ENCODE peak calls at places on chromosome 22, in four cellular contexts. I, N, U and F are unnamed samples.

GRCh38 chr22:22893891-22894739 is 6.5 kb downstream of the IGLL5 start:
- DNase-seq in I (no peak), N (no peak), U (no peak), F (no peak)

GRCh38 chr22:26852176-26852575 is 194.8 kb downstream of the MIAT start:
- DNase-seq in I (no peak), N (no peak), U (no peak), F (no peak)

GRCh38 chr22:24803064-24803542 is 2.9 kb upstream of the SGSM1 start:
- DNase-seq in I (peak; percentile 32), N (peak; percentile 53), U (no peak), F (peak; percentile 4)

GRCh38 chr22:45402466-45402865 is 10.9 kb downstream of the SMC1B start:
- DNase-seq in I (no peak), N (no peak), U (no peak), F (no peak)

GRCh38 chr22:39498368-39498767 is 3.7 kb upstream of the MIEF1 start:
- DNase-seq in I (no peak), N (no peak), U (no peak), F (no peak)

GRCh38 chr22:29092243-29092642 is 19.4 kb downstream of the KREMEN1 start:
- DNase-seq in I (no peak), N (no peak), U (no peak), F (no peak)

GRCh38 chr22:26671317-26672059 is 14.1 kb downstream of the MIAT start:
- DNase-seq in I (peak; percentile 20), N (no peak), U (no peak), F (peak; percentile 65)

GRCh38 chr22:38505595-38506117 is 455 bp downstream of the DDX17 start:
- DNase-seq in I (peak; percentile 69), N (peak; percentile 59), U (no peak), F (no peak)

GRCh38 chr22:42292726-42293520 is 22.5 kb upstream of the TCF20 start:
- DNase-seq in I (no peak), N (no peak), U (no peak), F (no peak)

GRCh38 chr22:31104869-31105268 is 2.5 kb downstream of the SELENOM start:
- DNase-seq in I (no peak), N (no peak), U (no peak), F (no peak)

GRCh38 chr22:45263790-45264269 is 20.9 kb upstream of the UPK3A start:
- DNase-seq in I (peak; percentile 61), N (peak; percentile 80), U (peak; percentile 34), F (peak; percentile 81)

GRCh38 chr22:19598054-19598855 is 74.0 kb upstream of the CLDN5 start:
- DNase-seq in I (no peak), N (no peak), U (no peak), F (no peak)

GRCh38 chr22:25447689-25448434 is 116.6 kb upstream of the GRK3 start:
- DNase-seq in I (peak; percentile 77), N (peak; percentile 79), U (peak; percentile 33), F (peak; percentile 23)

GRCh38 chr22:41770715-41771452 is 29.6 kb upstream of the CCDC134 start:
- DNase-seq in I (no peak), N (no peak), U (no peak), F (no peak)

GRCh38 chr22:32333141-32333768 is 24.4 kb upstream of the RFPL3 start:
- DNase-seq in I (no peak), N (no peak), U (no peak), F (no peak)

GRCh38 chr22:29269230-29269604 is 1.1 kb downstream of the EWSR1 start:
- DNase-seq in I (no peak), N (no peak), U (no peak), F (no peak)

GRCh38 chr22:20021196-20022181 is 579 bp downstream of the TANGO2 start:
- DNase-seq in I (no peak), N (no peak), U (no peak), F (no peak)

GRCh38 chr22:26860233-26860765 is 202.9 kb downstream of the MIAT start:
- DNase-seq in I (no peak), N (no peak), U (no peak), F (no peak)

GRCh38 chr22:30368420-30368819 is 11.6 kb downstream of the CCDC157 start:
- DNase-seq in I (no peak), N (no peak), U (no peak), F (no peak)

GRCh38 chr22:23844739-23845202 is 6.0 kb upstream of the DERL3 start:
- DNase-seq in I (no peak), N (no peak), U (no peak), F (no peak)

GRCh38 chr22:38069372-38070249 is 12.4 kb downstream of the PICK1 start:
- DNase-seq in I (peak; percentile 38), N (peak; percentile 45), U (peak; percentile 7), F (no peak)

GRCh38 chr22:21457023-21457787 is 10.0 kb upstream of the TMEM191C start:
- DNase-seq in I (peak; percentile 4), N (peak; percentile 83), U (peak; percentile 11), F (no peak)

GRCh38 chr22:20424937-20425587 is 12.6 kb downstream of the SCARF2 start:
- DNase-seq in I (no peak), N (peak; percentile 27), U (no peak), F (peak; percentile 21)

GRCh38 chr22:46661221-46661851 is 41.1 kb downstream of the GRAMD4 start:
- DNase-seq in I (no peak), N (peak; percentile 64), U (no peak), F (peak; percentile 60)
- H3K4me3 ChIP-seq in I (no peak overlapping the region), N (no peak overlapping the region), U (no peak overlapping the region), F (no peak overlapping the region)

GRCh38 chr22:46688949-46689348 is 49.1 kb downstream of the CERK start:
- DNase-seq in I (no peak), N (no peak), U (no peak), F (no peak)
- H3K27ac ChIP-seq in I (no peak overlapping the region), N (no peak overlapping the region), U (no peak overlapping the region), F (no peak overlapping the region)

GRCh38 chr22:17540481-17540880 is 22.8 kb upstream of the SLC25A18 start:
- DNase-seq in I (no peak), N (no peak), U (no peak), F (no peak)
- TF ChIP-seq CTCF in I (no peak), N (no peak), U (no peak), F (peak; percentile 14)

GRCh38 chr22:49027122-49027670 is 800.5 kb downstream of the BRD1 start:
- DNase-seq in I (no peak), N (no peak), U (no peak), F (no peak)
- H3K4me3 ChIP-seq in I (no peak overlapping the region), N (no peak overlapping the region), U (no peak overlapping the region), F (no peak overlapping the region)